ENCODE peak calls at places on chromosomes 1 and 21, in eight cellular contexts. G is neural progenitor cell, N is transverse colon, B is A549, L is H9, H is ovary, R is cardiac muscle cell, E is kidney. O is an unnamed sample. For H3K4me1, the result is how much of the 10 kb centered on the place peaks cover.

GRCh38 chr1:56872597-56872996 is 18.0 kb downstream of the C8A start:
- DNase-seq in G (no peak), R (no peak), N (no peak), B (no peak), L (no peak), E (no peak), H (no peak), O (no peak)

GRCh38 chr1:235703516-235703915 is 53.9 kb upstream of the GNG4 start:
- DNase-seq in L (no peak), B (peak), G (no peak), N (no peak), H (no peak), R (no peak), E (no peak), O (no peak)

GRCh38 chr1:240385985-240386978 is 225.7 kb downstream of the GREM2 start:
- DNase-seq in E (no peak), R (no peak), G (no peak), N (no peak), L (no peak), B (peak), H (no peak), O (no peak)

GRCh38 chr1:53108646-53109580 is 33.5 kb downstream of the SLC1A7 start:
- DNase-seq in E (no peak), G (no peak), B (no peak), R (peak), L (no peak), H (no peak), N (no peak), O (no peak)

GRCh38 chr21:35349378-35350080 is 300.4 kb upstream of the RUNX1 start:
- DNase-seq in R (no peak), G (no peak), N (no peak), L (no peak), E (no peak), B (no peak), H (no peak), O (no peak)

GRCh38 chr1:205239078-205239477 is 11.3 kb downstream of the TMCC2 start:
- DNase-seq in H (no peak), B (no peak), G (no peak), E (no peak), N (no peak), R (no peak), L (no peak), O (no peak)

GRCh38 chr1:67053535-67053784 is 488 bp downstream of the SLC35D1 start:
- DNase-seq in N (peak), H (peak), G (peak), E (no peak), L (no peak), R (peak), B (no peak), O (peak)

GRCh38 chr1:74193908-74194307 is 4.1 kb downstream of the LRRIQ3 start:
- DNase-seq in H (no peak), E (no peak), B (no peak), R (peak), L (no peak), N (no peak), G (no peak), O (no peak)

GRCh38 chr1:7538033-7538432 is 233.1 kb upstream of the VAMP3 start:
- DNase-seq in G (no peak), E (peak), B (peak), H (no peak), L (no peak), R (no peak), N (no peak), O (no peak)

GRCh38 chr1:50369830-50370229 is 53.4 kb downstream of the DMRTA2 start:
- DNase-seq in N (no peak), R (no peak), L (peak), G (peak), E (no peak), H (no peak), B (peak), O (no peak)

GRCh38 chr1:150877220-150877516 is 769 bp upstream of the ARNT start:
- DNase-seq in N (no peak), L (no peak), G (peak), H (no peak), R (no peak), B (peak), E (no peak), O (no peak)

GRCh38 chr1:203271018-203271743 is 34.1 kb upstream of the BTG2 start:
- DNase-seq in N (peak), B (peak), H (peak), R (peak), L (peak), E (no peak), G (peak), O (no peak)

GRCh38 chr1:236030572-236030971 is 34.3 kb downstream of the NID1 start:
- DNase-seq in B (no peak), N (no peak), R (no peak), G (no peak), E (no peak), L (no peak), H (no peak), O (no peak)

GRCh38 chr21:44761011-44761729 is 40.5 kb downstream of the UBE2G2 start:
- DNase-seq in L (peak), G (peak), E (no peak), B (no peak), R (peak), N (peak), H (no peak), O (no peak)

GRCh38 chr1:101108123-101108522 is 82.5 kb upstream of the DPH5 start:
- DNase-seq in L (no peak), N (no peak), B (no peak), E (no peak), R (no peak), H (no peak), G (no peak), O (no peak)

GRCh38 chr1:235090406-235091069 is 38.1 kb downstream of the TOMM20 start:
- DNase-seq in N (no peak), E (no peak), G (peak), L (peak), R (peak), H (no peak), B (no peak), O (no peak)

GRCh38 chr1:116538527-116538926 is 32.3 kb downstream of the CD58 start:
- DNase-seq in L (no peak), B (peak), H (no peak), G (no peak), R (no peak), N (no peak), E (no peak), O (no peak)

GRCh38 chr1:54413295-54413694 is 7.1 kb upstream of the SSBP3 start:
- DNase-seq in R (no peak), L (no peak), N (peak), G (no peak), H (peak), B (no peak), E (peak), O (no peak)

GRCh38 chr1:4178501-4178900 is 278.4 kb upstream of the C1orf174 start:
- DNase-seq in E (no peak), N (no peak), H (no peak), B (no peak), G (no peak), L (no peak), R (no peak), O (no peak)

GRCh38 chr1:59032221-59032620 is 248.4 kb upstream of the JUN start:
- DNase-seq in B (no peak), E (no peak), L (no peak), N (no peak), H (no peak), R (no peak), G (no peak), O (no peak)
- TF ChIP-seq CTCF in B (no peak), E (no peak), L (no peak), N (no peak), H (no peak), R (no peak), G (no peak), O (no peak)

DNA sequence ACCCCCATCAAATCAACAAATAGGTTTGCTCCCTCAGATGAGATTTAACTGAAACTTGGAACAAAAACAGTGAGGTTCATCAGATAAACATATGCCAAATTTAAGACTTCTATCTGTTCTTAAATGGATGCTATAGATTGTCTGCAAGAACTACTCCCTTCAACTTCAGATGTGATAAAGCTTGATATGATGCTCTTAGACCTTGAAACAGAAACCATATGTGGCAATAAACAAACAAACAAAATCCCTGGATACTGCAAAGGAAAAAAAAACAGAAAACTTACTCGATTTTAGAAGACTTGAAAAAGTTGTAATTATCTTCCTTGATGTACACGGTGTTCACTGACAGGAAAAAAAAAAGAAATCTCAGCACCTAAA is 286.1 kb upstream of the USP25 start:
- DNase-seq in L (no peak), E (no peak), H (no peak), B (peak), G (no peak), N (no peak), R (no peak), O (no peak)
- H3K4me1 ChIP-seq in L (under half), E (under half), H (under half), B (half or more), G (half or more), N (under half), R (under half), O (under half)

GRCh38 chr1:34296059-34296458 is 119.4 kb downstream of the C1orf94 start:
- DNase-seq in R (no peak), L (no peak), G (no peak), H (no peak), B (no peak), N (no peak), E (no peak), O (no peak)

GRCh38 chr1:34286547-34286946 is 109.8 kb downstream of the C1orf94 start:
- DNase-seq in H (no peak), N (no peak), B (no peak), R (no peak), G (peak), L (no peak), E (no peak), O (no peak)

GRCh38 chr1:34292472-34292871 is 115.8 kb downstream of the C1orf94 start:
- DNase-seq in R (no peak), N (no peak), E (no peak), B (no peak), L (peak), G (peak), H (no peak), O (no peak)
- TF ChIP-seq CTCF in R (no peak), N (no peak), E (no peak), B (no peak), L (peak), G (peak), H (no peak), O (no peak)

GRCh38 chr1:172360960-172361359 is 59.5 kb upstream of the C1orf105 start:
- DNase-seq in E (no peak), B (no peak), H (no peak), L (no peak), R (no peak), G (no peak), N (no peak), O (no peak)
- H3K4me1 ChIP-seq in E (under half), B (under half), H (under half), L (under half), R (under half), G (under half), N (half or more), O (under half)

GRCh38 chr1:16980473-16981268 is at the start of gene MFAP2:
- DNase-seq in R (peak), G (peak), H (peak), L (peak), E (no peak), B (no peak), N (no peak), O (no peak)
- TF ChIP-seq CTCF in R (no peak), G (no peak), H (no peak), L (no peak), E (no peak), B (no peak), N (no peak), O (no peak)

DNA sequence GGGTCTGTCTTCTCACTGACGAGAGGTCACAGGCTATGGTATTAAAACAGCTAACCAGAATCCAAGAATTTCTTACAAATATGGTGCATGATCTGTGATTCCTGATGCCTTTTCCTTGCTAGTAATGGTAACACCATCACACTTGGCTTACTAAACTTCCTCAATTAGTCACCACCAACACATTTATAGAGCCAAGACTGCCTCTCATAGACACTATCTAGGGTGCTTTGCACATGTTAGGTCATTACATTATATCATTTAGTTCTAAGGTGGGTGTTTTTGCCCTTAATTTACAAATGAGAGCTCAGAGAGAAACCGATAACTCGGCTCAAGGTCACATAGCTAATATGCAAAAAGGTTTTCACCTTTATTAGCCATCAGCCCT is 8.7 kb downstream of the KIF21B start:
- DNase-seq in E (no peak), G (no peak), L (no peak), H (no peak), R (no peak), B (no peak), N (no peak), O (no peak)
- H3K4me1 ChIP-seq in E (under half), G (under half), L (under half), H (under half), R (under half), B (half or more), N (under half), O (under half)

GRCh38 chr1:9013824-9014223 is 12.4 kb downstream of the SLC2A7 start:
- DNase-seq in B (no peak), G (no peak), H (no peak), E (no peak), R (no peak), N (no peak), L (no peak), O (no peak)

GRCh38 chr1:9010781-9011323 is 15.4 kb downstream of the SLC2A7 start:
- DNase-seq in H (no peak), B (no peak), G (no peak), N (peak), R (no peak), E (no peak), L (no peak), O (no peak)

GRCh38 chr1:9006956-9007615 is 19.1 kb downstream of the SLC2A7 start:
- DNase-seq in E (no peak), R (no peak), B (no peak), G (no peak), H (no peak), N (no peak), L (no peak), O (no peak)

GRCh38 chr1:9008236-9008635 is 18.0 kb downstream of the SLC2A7 start:
- DNase-seq in R (no peak), N (peak), B (no peak), L (no peak), G (no peak), E (no peak), H (no peak), O (no peak)

DNA sequence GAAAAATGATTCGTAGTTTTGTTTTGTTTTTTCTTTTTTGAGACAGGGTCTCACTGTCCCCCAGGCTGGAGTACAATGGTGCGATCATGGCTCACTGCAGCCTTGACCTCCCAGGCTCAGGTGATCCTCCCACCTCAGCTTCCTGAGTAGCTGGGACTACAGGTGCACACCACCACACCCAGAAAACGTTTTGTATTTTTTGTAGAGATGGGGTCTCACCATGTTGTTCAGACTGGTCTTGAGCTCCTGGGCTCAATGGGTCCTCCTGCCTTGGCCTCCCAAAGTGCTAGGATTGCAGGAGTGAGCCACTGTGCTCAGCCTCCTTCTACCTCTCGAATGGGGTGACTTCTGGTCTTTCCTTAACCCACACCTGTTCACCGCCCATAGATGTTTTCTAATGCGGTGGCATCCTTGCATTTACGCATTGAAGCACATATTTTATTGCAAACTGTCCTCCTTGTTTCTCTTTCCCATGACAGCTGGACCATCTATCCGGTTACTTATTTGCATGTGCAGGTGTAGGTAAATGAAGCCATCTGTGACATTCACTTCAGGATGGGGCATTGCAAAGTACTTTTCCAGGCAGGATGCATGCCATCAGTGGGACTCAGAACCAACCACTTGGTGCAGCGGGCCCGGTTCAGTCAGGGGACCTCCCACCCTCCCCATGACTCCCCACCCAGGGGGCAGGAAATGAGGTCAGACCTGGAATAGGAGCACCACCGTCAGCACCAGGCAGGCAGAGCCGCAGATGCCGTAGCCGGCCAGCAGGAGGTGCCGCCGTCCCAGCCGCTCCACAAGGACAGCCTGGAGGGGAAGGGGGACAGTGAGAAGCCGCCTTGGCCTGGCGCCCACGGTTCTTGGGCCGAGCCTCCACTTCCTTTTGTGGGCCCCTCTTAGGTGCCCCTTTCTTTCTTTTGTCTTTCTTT is 16.5 kb downstream of the SLC2A7 start:
- DNase-seq in R (peak), H (peak), B (peak), N (peak), G (peak), E (no peak), L (peak), O (no peak)
- TF ChIP-seq CTCF in R (peak), H (peak), B (no peak), N (peak), G (peak), E (peak), L (peak), O (no peak)

GRCh38 chr1:16181887-16182719 is 26.2 kb upstream of the EPHA2 start:
- DNase-seq in E (peak), R (peak), G (peak), L (peak), N (peak), B (peak), H (peak), O (peak)

GRCh38 chr1:16177306-16177705 is 21.4 kb upstream of the EPHA2 start:
- DNase-seq in H (no peak), E (no peak), G (no peak), B (no peak), R (no peak), N (no peak), L (no peak), O (no peak)

GRCh38 chr1:16178596-16179497 is 23.0 kb upstream of the EPHA2 start:
- DNase-seq in H (no peak), R (no peak), B (peak), G (no peak), L (no peak), N (no peak), E (no peak), O (no peak)

GRCh38 chr1:16183157-16183556 is 27.3 kb upstream of the EPHA2 start:
- DNase-seq in H (peak), G (no peak), R (no peak), N (no peak), L (no peak), B (peak), E (no peak), O (no peak)

GRCh38 chr1:16180291-16180824 is 24.5 kb upstream of the EPHA2 start:
- DNase-seq in L (no peak), N (no peak), B (peak), G (no peak), R (no peak), H (no peak), E (no peak), O (no peak)
- H3K4me1 ChIP-seq in L (under half), N (under half), B (half or more), G (under half), R (under half), H (under half), E (under half), O (under half)

DNA sequence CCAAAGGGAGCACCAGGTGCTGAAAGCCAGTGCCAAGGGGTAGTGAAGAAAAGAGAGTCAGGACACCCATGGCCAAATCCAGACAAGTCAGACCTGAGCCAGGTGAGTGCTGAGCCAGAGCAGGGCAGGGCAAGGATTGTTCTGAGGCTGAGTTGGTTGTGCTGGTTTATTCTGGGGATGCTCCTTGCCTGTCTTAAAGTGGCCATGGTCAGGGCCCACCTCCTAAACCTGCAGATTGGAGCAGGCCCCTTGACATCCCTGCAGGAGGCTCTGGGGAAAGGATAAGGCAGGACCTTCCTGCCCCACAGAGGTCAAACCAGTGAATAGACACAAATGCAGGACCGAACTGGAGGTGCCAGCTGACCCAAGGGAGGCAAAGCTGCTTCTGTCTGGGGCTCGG is 138.4 kb downstream of the HIVEP3 start:
- DNase-seq in L (no peak), E (no peak), R (no peak), H (no peak), N (no peak), B (no peak), G (no peak), O (no peak)
- TF ChIP-seq CTCF in L (no peak), E (no peak), R (no peak), H (no peak), N (no peak), B (no peak), G (no peak), O (no peak)

DNA sequence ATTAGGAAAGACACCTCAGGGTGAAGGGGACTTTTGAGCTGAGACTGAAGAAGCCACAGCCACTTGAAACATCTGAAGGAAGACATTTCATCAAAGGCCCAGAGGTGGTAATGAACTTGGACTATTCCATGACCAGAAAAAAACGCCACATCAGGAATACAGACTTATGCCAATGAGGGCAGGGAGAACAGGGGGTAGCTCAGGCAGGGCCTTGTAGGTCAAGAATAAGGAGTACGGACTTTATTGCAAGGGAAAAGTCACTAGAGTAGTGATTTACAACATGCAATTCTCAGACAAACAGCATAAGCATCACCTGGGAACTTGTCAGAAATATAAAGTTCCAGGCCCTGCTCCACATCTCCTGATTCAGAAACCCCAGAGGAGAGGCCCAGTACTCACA is 11.8 kb downstream of the TP53BP2 start:
- DNase-seq in B (no peak), L (no peak), E (no peak), G (no peak), H (no peak), R (no peak), N (no peak), O (no peak)
- H3K4me1 ChIP-seq in B (half or more), L (under half), E (under half), G (under half), H (under half), R (half or more), N (under half), O (under half)